ENCODE peak calls at places on chromosomes 5 and 9, in seven cellular contexts. D, Z, R, E, N, U and K are unnamed samples.

GRCh38 chr5:30401479-30402058 is 791.9 kb upstream of the CDH6 start:
- DNase-seq in D (no peak), Z (no peak), R (peak; percentile 52), E (no peak), N (peak; percentile 37), U (peak; percentile 81), K (no peak)

GRCh38 chr9:134304712-134305111 is 21.5 kb upstream of the RXRA start:
- DNase-seq in D (no peak), Z (no peak), R (no peak), E (no peak), N (peak; percentile 7), U (no peak), K (peak; percentile 23)

GRCh38 chr9:98590115-98590514 is 118.6 kb downstream of the GABBR2 start:
- DNase-seq in D (no peak), Z (no peak), R (no peak), E (no peak), N (no peak), U (no peak), K (no peak)

GRCh38 chr5:180330810-180331646 is 22.1 kb downstream of the GFPT2 start:
- DNase-seq in D (peak; percentile 76), Z (peak; percentile 88), R (peak; percentile 24), E (peak; percentile 51), N (no peak), U (no peak), K (peak; percentile 19)

GRCh38 chr5:82349651-82350050 is 71.5 kb upstream of the RPS23 start:
- DNase-seq in D (no peak), Z (no peak), R (peak; percentile 49), E (no peak), N (no peak), U (peak; percentile 47), K (no peak)

GRCh38 chr5:1375871-1376850 is 31.3 kb upstream of the CLPTM1L start:
- DNase-seq in D (no peak), Z (no peak), R (peak; percentile 37), E (no peak), N (no peak), U (no peak), K (peak; percentile 64)

GRCh38 chr5:140295414-140295813 is 7.5 kb downstream of the PFDN1 start:
- DNase-seq in D (peak; percentile 45), Z (no peak), R (peak; percentile 38), E (peak; percentile 74), N (no peak), U (peak; percentile 75), K (no peak)

GRCh38 chr9:114662081-114662989 is 4.7 kb upstream of the TEX53 start:
- DNase-seq in D (peak; percentile 34), Z (no peak), R (peak; percentile 57), E (peak; percentile 31), N (no peak), U (peak; percentile 53), K (no peak)

GRCh38 chr5:180294913-180295555 is 3.2 kb upstream of the MAPK9 start:
- DNase-seq in D (no peak), Z (peak; percentile 40), R (no peak), E (no peak), N (no peak), U (no peak), K (no peak)

GRCh38 chr9:8943392-8943791 is 1143.8 kb upstream of the DMAC1 start:
- DNase-seq in D (no peak), Z (no peak), R (no peak), E (no peak), N (no peak), U (no peak), K (no peak)

GRCh38 chr5:160926428-160926827 is 74.4 kb upstream of the ATP10B start:
- DNase-seq in D (no peak), Z (no peak), R (peak; percentile 4), E (peak; percentile 70), N (no peak), U (no peak), K (no peak)

GRCh38 chr5:90545511-90545910 is 13.1 kb upstream of the ADGRV1 start:
- DNase-seq in D (no peak), Z (no peak), R (no peak), E (no peak), N (no peak), U (no peak), K (no peak)

GRCh38 chr5:172835246-172836030 is 1.4 kb downstream of the ERGIC1 start:
- DNase-seq in D (no peak), Z (no peak), R (no peak), E (no peak), N (no peak), U (no peak), K (peak; percentile 54)

GRCh38 chr9:129557192-129558036 is 63.5 kb downstream of the C9orf50 start:
- DNase-seq in D (peak; percentile 83), Z (no peak), R (no peak), E (no peak), N (peak; percentile 26), U (no peak), K (no peak)

GRCh38 chr5:141051526-141051876 is 327 bp downstream of the PCDHB1 start:
- DNase-seq in D (no peak), Z (no peak), R (no peak), E (no peak), N (no peak), U (peak; percentile 21), K (no peak)

GRCh38 chr5:68041293-68041692 is 174.3 kb upstream of the PIK3R1 start:
- DNase-seq in D (no peak), Z (no peak), R (peak; percentile 4), E (peak; percentile 33), N (peak; percentile 28), U (no peak), K (peak; percentile 83)

GRCh38 chr9:1619915-1620705 is 395.0 kb upstream of the SMARCA2 start:
- DNase-seq in D (no peak), Z (no peak), R (peak; percentile 48), E (no peak), N (no peak), U (no peak), K (no peak)

GRCh38 chr9:104934686-104935413 is 6.9 kb upstream of the ABCA1 start:
- DNase-seq in D (no peak), Z (no peak), R (peak; percentile 35), E (no peak), N (no peak), U (no peak), K (no peak)

GRCh38 chr9:69427286-69427685 is 102.3 kb downstream of the ENTREP1 start:
- DNase-seq in D (no peak), Z (peak; percentile 8), R (no peak), E (no peak), N (no peak), U (no peak), K (no peak)

GRCh38 chr5:7391688-7392400 is 4.1 kb upstream of the ADCY2 start:
- DNase-seq in D (no peak), Z (no peak), R (no peak), E (no peak), N (no peak), U (no peak), K (no peak)

GRCh38 chr9:114037961-114038723 is 40.0 kb downstream of the AMBP start:
- DNase-seq in D (no peak), Z (peak; percentile 79), R (no peak), E (peak; percentile 10), N (no peak), U (peak; percentile 55), K (peak; percentile 60)

GRCh38 chr5:97183930-97184213 is 825 bp upstream of the RIOK2 start:
- DNase-seq in D (peak; percentile 36), Z (no peak), R (no peak), E (no peak), N (no peak), U (no peak), K (no peak)
- TF ChIP-seq POLR2A in D (no peak), Z (no peak), R (no peak), E (no peak), N (no peak), U (no peak), K (no peak)

GRCh38 chr9:14096182-14096922 is 217.6 kb downstream of the NFIB start:
- DNase-seq in D (no peak), Z (no peak), R (no peak), E (no peak), N (no peak), U (no peak), K (no peak)

GRCh38 chr9:14097666-14098065 is 216.3 kb downstream of the NFIB start:
- DNase-seq in D (no peak), Z (no peak), R (no peak), E (no peak), N (no peak), U (no peak), K (no peak)

GRCh38 chr9:14095272-14095671 is 218.7 kb downstream of the NFIB start:
- DNase-seq in D (no peak), Z (no peak), R (no peak), E (no peak), N (no peak), U (no peak), K (no peak)

GRCh38 chr9:14098102-14098501 is 215.8 kb downstream of the NFIB start:
- DNase-seq in D (no peak), Z (no peak), R (no peak), E (no peak), N (no peak), U (no peak), K (no peak)

GRCh38 chr9:14097215-14097614 is 216.7 kb downstream of the NFIB start:
- DNase-seq in D (no peak), Z (no peak), R (no peak), E (no peak), N (no peak), U (no peak), K (no peak)
- H3K4me3 ChIP-seq in D (no peak overlapping the region), Z (no peak overlapping the region), R (no peak overlapping the region), E (no peak overlapping the region), N (no peak overlapping the region), U (no peak overlapping the region), K (no peak overlapping the region)

DNA sequence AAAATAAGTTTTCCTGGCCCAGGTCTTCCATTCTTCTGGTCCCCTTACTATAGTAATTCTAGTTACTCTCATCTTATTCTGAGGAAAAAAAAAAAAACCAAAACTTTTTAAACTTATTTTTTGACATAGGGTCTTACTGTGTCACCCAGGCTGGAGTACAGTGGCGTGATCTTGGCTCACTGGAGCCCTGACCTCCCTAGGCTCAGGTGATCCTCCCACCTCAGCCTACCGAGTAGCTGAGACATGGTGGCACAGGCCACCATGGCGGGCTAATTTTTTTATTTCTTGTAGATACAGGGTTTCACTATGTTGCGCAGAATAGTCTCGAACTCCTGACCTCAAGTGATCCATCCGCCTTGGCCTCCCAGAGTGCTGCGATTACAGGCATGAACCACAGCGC is 38.4 kb downstream of the SNAPC3 start:
- DNase-seq in D (no peak), Z (no peak), R (no peak), E (no peak), N (no peak), U (no peak), K (no peak)
- TF ChIP-seq POLR2A in D (no peak), Z (no peak), R (no peak), E (no peak), N (no peak), U (no peak), K (no peak)

GRCh38 chr9:128002959-128003358 is 22.2 kb upstream of the EEIG1 start:
- DNase-seq in D (no peak), Z (no peak), R (no peak), E (no peak), N (no peak), U (no peak), K (no peak)

GRCh38 chr9:128006360-128007024 is 25.7 kb upstream of the EEIG1 start:
- DNase-seq in D (no peak), Z (no peak), R (no peak), E (no peak), N (no peak), U (no peak), K (no peak)

GRCh38 chr9:128005938-128006337 is 25.1 kb upstream of the EEIG1 start:
- DNase-seq in D (peak; percentile 42), Z (no peak), R (no peak), E (peak; percentile 37), N (peak; percentile 65), U (peak; percentile 20), K (peak; percentile 90)

GRCh38 chr9:128001411-128002298 is 20.9 kb upstream of the EEIG1 start:
- DNase-seq in D (no peak), Z (no peak), R (no peak), E (no peak), N (no peak), U (no peak), K (no peak)

GRCh38 chr9:128004011-128004604 is 23.3 kb upstream of the EEIG1 start:
- DNase-seq in D (no peak), Z (no peak), R (no peak), E (no peak), N (no peak), U (peak; percentile 25), K (no peak)
- H3K4me3 ChIP-seq in D (no peak overlapping the region), Z (no peak overlapping the region), R (no peak overlapping the region), E (no peak overlapping the region), N (no peak overlapping the region), U (no peak overlapping the region), K (no peak overlapping the region)